ENCODE peak calls at places on chromosomes 13 and 19, in nine cellular contexts. One of them, this sample, is unnamed.

GRCh38 chr19:35090160-35090794 is 25.3 kb upstream of the FXYD3 start:
- DNase-seq in pancreas: no peak
- DNase-seq in cardiac fibroblast: peak
- DNase-seq in heart left ventricle: peak
- DNase-seq in fibroblast of pulmonary artery: peak
- DNase-seq in neural progenitor cell: peak
- DNase-seq in Peyer's patch: peak
- DNase-seq in nephron progenitor cell: peak
- DNase-seq in heart right ventricle: no peak
- DNase-seq in this sample: peak

GRCh38 chr13:91748416-91749089 is 350.1 kb downstream of the GPC5 start:
- DNase-seq in heart right ventricle: no peak
- DNase-seq in pancreas: no peak
- DNase-seq in nephron progenitor cell: no peak
- DNase-seq in Peyer's patch: no peak
- DNase-seq in cardiac fibroblast: no peak
- DNase-seq in heart left ventricle: no peak
- DNase-seq in fibroblast of pulmonary artery: no peak
- DNase-seq in neural progenitor cell: no peak
- DNase-seq in this sample: no peak

GRCh38 chr19:5080030-5080644 is 111.2 kb downstream of the KDM4B start:
- DNase-seq in pancreas: no peak
- DNase-seq in heart right ventricle: no peak
- DNase-seq in neural progenitor cell: no peak
- DNase-seq in nephron progenitor cell: no peak
- DNase-seq in Peyer's patch: no peak
- DNase-seq in fibroblast of pulmonary artery: no peak
- DNase-seq in cardiac fibroblast: no peak
- DNase-seq in heart left ventricle: no peak
- DNase-seq in this sample: no peak

GRCh38 chr13:28719227-28719562 is 425 bp upstream of the SLC46A3 start:
- DNase-seq in fibroblast of pulmonary artery: no peak
- DNase-seq in heart right ventricle: no peak
- DNase-seq in neural progenitor cell: no peak
- DNase-seq in Peyer's patch: no peak
- DNase-seq in nephron progenitor cell: no peak
- DNase-seq in cardiac fibroblast: no peak
- DNase-seq in heart left ventricle: no peak
- DNase-seq in pancreas: no peak
- DNase-seq in this sample: no peak

GRCh38 chr19:16518483-16519229 is 22.5 kb downstream of the C19orf44 start:
- DNase-seq in heart left ventricle: no peak
- DNase-seq in fibroblast of pulmonary artery: no peak
- DNase-seq in heart right ventricle: no peak
- DNase-seq in cardiac fibroblast: no peak
- DNase-seq in nephron progenitor cell: no peak
- DNase-seq in Peyer's patch: no peak
- DNase-seq in pancreas: no peak
- DNase-seq in neural progenitor cell: no peak
- DNase-seq in this sample: no peak

GRCh38 chr19:54201172-54201701 is 579 bp downstream of the RPS9 start:
- DNase-seq in heart right ventricle: no peak
- DNase-seq in pancreas: peak
- DNase-seq in fibroblast of pulmonary artery: no peak
- DNase-seq in cardiac fibroblast: no peak
- DNase-seq in Peyer's patch: no peak
- DNase-seq in neural progenitor cell: no peak
- DNase-seq in heart left ventricle: no peak
- DNase-seq in nephron progenitor cell: no peak
- DNase-seq in this sample: no peak

GRCh38 chr19:23787106-23787505 is 28.4 kb upstream of the ZNF681 start:
- DNase-seq in heart right ventricle: no peak
- DNase-seq in cardiac fibroblast: no peak
- DNase-seq in fibroblast of pulmonary artery: peak
- DNase-seq in Peyer's patch: no peak
- DNase-seq in nephron progenitor cell: no peak
- DNase-seq in heart left ventricle: no peak
- DNase-seq in pancreas: no peak
- DNase-seq in neural progenitor cell: no peak
- DNase-seq in this sample: no peak

GRCh38 chr13:25778808-25779207 is 273.0 kb downstream of the SHISA2 start:
- DNase-seq in heart right ventricle: no peak
- DNase-seq in neural progenitor cell: no peak
- DNase-seq in heart left ventricle: no peak
- DNase-seq in fibroblast of pulmonary artery: no peak
- DNase-seq in cardiac fibroblast: no peak
- DNase-seq in Peyer's patch: no peak
- DNase-seq in pancreas: no peak
- DNase-seq in nephron progenitor cell: no peak
- DNase-seq in this sample: no peak

GRCh38 chr13:110125157-110125556 is 181.8 kb downstream of the COL4A1 start:
- DNase-seq in heart right ventricle: no peak
- DNase-seq in heart left ventricle: no peak
- DNase-seq in fibroblast of pulmonary artery: no peak
- DNase-seq in pancreas: no peak
- DNase-seq in neural progenitor cell: no peak
- DNase-seq in cardiac fibroblast: no peak
- DNase-seq in Peyer's patch: no peak
- DNase-seq in nephron progenitor cell: no peak
- DNase-seq in this sample: no peak

GRCh38 chr19:30336290-30336689 is 35.9 kb upstream of the ZNF536 start:
- DNase-seq in heart left ventricle: no peak
- DNase-seq in cardiac fibroblast: no peak
- DNase-seq in Peyer's patch: no peak
- DNase-seq in nephron progenitor cell: no peak
- DNase-seq in neural progenitor cell: no peak
- DNase-seq in pancreas: no peak
- DNase-seq in heart right ventricle: no peak
- DNase-seq in fibroblast of pulmonary artery: no peak
- DNase-seq in this sample: no peak

GRCh38 chr19:30335306-30335886 is 36.8 kb upstream of the ZNF536 start:
- DNase-seq in nephron progenitor cell: no peak
- DNase-seq in heart left ventricle: no peak
- DNase-seq in fibroblast of pulmonary artery: no peak
- DNase-seq in pancreas: no peak
- DNase-seq in neural progenitor cell: no peak
- DNase-seq in cardiac fibroblast: no peak
- DNase-seq in Peyer's patch: peak
- DNase-seq in heart right ventricle: no peak
- DNase-seq in this sample: no peak

GRCh38 chr19:30332445-30333234 is 39.5 kb upstream of the ZNF536 start:
- DNase-seq in nephron progenitor cell: no peak
- DNase-seq in heart right ventricle: no peak
- DNase-seq in Peyer's patch: no peak
- DNase-seq in cardiac fibroblast: no peak
- DNase-seq in pancreas: no peak
- DNase-seq in fibroblast of pulmonary artery: no peak
- DNase-seq in heart left ventricle: no peak
- DNase-seq in neural progenitor cell: no peak
- DNase-seq in this sample: no peak

GRCh38 chr19:30333291-30334065 is 38.7 kb upstream of the ZNF536 start:
- DNase-seq in heart left ventricle: no peak
- DNase-seq in Peyer's patch: no peak
- DNase-seq in cardiac fibroblast: no peak
- DNase-seq in fibroblast of pulmonary artery: no peak
- DNase-seq in nephron progenitor cell: no peak
- DNase-seq in pancreas: no peak
- DNase-seq in neural progenitor cell: no peak
- DNase-seq in heart right ventricle: no peak
- DNase-seq in this sample: no peak

DNA sequence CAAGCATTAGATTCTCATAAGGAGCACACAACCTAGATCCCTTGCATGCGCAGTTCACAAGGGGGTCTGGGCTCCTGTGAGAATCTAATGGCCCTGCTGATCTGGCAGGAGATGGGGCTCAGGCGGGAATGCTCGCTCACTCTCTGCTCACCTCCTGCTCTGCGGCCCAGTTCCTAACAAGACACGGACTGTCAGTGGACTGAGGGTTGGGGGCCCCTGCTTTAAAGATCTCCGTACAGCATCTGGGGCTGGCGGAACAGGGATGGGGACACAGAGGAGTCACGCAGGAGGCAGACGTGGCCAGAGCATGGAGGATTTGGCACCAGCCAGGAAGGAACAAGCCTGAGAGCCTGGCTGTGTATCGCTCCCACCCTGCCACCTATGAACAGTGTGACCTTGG is 37.3 kb upstream of the ZNF536 start:
- DNase-seq in nephron progenitor cell: no peak
- DNase-seq in fibroblast of pulmonary artery: no peak
- DNase-seq in heart left ventricle: no peak
- DNase-seq in cardiac fibroblast: no peak
- DNase-seq in pancreas: no peak
- DNase-seq in heart right ventricle: no peak
- DNase-seq in neural progenitor cell: no peak
- DNase-seq in Peyer's patch: no peak
- DNase-seq in this sample: no peak
- TF ChIP-seq CTCF in nephron progenitor cell: no peak
- TF ChIP-seq CTCF in fibroblast of pulmonary artery: no peak
- TF ChIP-seq CTCF in heart left ventricle: no peak
- TF ChIP-seq CTCF in cardiac fibroblast: no peak
- TF ChIP-seq CTCF in pancreas: no peak
- TF ChIP-seq CTCF in heart right ventricle: no peak
- TF ChIP-seq CTCF in neural progenitor cell: no peak
- TF ChIP-seq CTCF in Peyer's patch: no peak
- TF ChIP-seq CTCF in this sample: no peak

DNA sequence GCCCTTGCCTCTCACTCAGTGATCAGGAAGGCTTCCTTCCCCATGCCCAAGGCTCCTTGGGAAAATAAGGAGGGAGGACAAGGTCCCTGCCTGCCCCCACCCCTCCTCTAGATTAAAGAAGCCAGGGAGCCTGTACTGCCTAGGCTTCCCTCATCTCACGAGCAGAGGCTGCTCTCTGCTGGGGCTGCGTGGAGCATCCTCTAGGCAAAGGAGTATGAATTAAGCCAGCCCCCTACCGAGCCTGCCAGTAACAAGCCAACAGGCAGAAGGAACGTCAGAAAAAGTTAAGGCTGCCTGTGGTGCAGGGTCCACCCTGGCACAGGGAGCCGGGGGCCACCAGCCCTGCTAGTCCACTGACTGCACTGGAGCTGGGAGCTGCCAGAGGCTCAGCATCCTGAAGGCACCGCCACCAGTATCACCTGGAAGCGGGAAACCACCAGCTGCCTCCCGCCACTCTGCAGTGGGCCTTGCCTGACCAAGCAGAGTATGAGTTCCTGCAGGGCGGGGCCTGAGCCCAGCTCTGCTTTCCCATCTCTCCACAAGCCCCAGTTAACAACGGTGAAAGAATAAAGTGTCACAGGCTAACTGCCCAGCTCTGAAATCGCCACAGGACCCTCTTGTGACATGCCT is 6.8 kb downstream of the NAPA start:
- DNase-seq in Peyer's patch: no peak
- DNase-seq in neural progenitor cell: peak
- DNase-seq in pancreas: peak
- DNase-seq in fibroblast of pulmonary artery: no peak
- DNase-seq in heart left ventricle: no peak
- DNase-seq in cardiac fibroblast: no peak
- DNase-seq in heart right ventricle: no peak
- DNase-seq in nephron progenitor cell: no peak
- DNase-seq in this sample: no peak
- TF ChIP-seq CTCF in Peyer's patch: no peak
- TF ChIP-seq CTCF in neural progenitor cell: peak
- TF ChIP-seq CTCF in pancreas: no peak
- TF ChIP-seq CTCF in fibroblast of pulmonary artery: no peak
- TF ChIP-seq CTCF in heart left ventricle: no peak
- TF ChIP-seq CTCF in cardiac fibroblast: no peak
- TF ChIP-seq CTCF in heart right ventricle: peak
- TF ChIP-seq CTCF in nephron progenitor cell: no peak
- TF ChIP-seq CTCF in this sample: no peak

DNA sequence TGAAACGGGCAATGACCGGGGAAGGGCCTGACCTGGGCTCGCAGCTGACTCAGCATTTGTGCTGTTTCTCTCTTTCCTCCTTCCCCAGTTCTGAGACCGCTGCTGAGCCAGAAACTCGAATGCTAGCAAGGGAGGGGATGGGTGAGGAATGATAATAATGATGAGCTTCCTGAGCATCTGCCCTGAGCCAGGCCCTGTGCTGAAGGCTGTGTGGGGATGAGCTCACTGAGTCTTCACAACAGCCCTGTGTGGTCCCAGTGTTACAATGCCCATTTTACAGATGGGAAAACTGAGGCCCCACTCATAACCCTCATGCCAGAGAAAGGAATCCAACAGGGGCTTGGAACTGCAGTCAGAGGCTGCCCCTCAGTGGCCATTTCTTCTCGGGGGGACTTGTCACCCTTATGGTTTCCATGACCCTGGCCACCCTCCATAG is 8.1 kb downstream of the SULT2B1 start:
- DNase-seq in neural progenitor cell: peak
- DNase-seq in Peyer's patch: no peak
- DNase-seq in heart right ventricle: no peak
- DNase-seq in heart left ventricle: no peak
- DNase-seq in fibroblast of pulmonary artery: no peak
- DNase-seq in nephron progenitor cell: no peak
- DNase-seq in pancreas: no peak
- DNase-seq in cardiac fibroblast: no peak
- DNase-seq in this sample: no peak
- TF ChIP-seq CTCF in neural progenitor cell: peak
- TF ChIP-seq CTCF in Peyer's patch: no peak
- TF ChIP-seq CTCF in heart right ventricle: no peak
- TF ChIP-seq CTCF in heart left ventricle: no peak
- TF ChIP-seq CTCF in fibroblast of pulmonary artery: no peak
- TF ChIP-seq CTCF in nephron progenitor cell: no peak
- TF ChIP-seq CTCF in pancreas: no peak
- TF ChIP-seq CTCF in cardiac fibroblast: no peak
- TF ChIP-seq CTCF in this sample: no peak

DNA sequence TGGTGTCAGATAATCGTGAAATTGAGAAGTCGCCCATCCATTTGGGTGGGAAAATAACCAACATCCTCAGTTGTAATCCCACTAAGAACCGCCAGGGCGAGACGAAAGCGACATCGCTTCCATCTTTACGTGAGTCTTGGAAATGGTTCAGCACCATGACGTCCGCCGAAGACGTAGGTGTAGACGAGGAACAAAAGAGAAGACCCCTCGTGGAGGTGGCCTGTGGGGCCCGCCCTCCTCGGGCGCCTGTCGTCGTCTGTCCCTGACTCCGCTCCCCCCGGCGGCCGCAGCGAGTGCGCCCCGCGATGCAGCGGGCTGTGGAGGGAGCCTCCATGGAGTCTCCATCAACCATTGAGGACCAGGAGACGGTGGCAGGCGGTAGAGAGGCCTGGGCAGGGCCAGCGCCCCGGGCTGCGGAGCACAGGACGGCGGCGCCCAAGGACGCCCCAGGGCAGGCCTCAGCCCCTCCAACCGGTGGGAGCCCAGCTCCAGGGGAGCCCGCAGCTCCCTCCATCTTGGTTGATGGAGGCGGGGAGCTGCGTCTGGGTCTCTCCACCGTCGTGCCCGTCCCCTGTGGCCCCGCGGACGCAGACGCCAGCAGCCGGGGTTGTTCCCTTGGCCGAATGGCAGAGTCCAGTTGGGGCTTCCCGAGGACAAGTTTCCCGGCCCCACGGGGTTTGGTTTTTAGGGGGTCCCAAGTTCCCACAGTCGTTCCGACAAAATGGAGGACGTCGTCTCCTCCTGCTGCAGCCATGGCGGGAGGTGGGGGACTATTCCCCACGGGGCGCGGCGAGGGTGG is 1.0 kb upstream of the ZMYM2 start:
- DNase-seq in nephron progenitor cell: peak
- DNase-seq in heart left ventricle: peak
- DNase-seq in cardiac fibroblast: peak
- DNase-seq in Peyer's patch: peak
- DNase-seq in pancreas: peak
- DNase-seq in heart right ventricle: peak
- DNase-seq in neural progenitor cell: peak
- DNase-seq in fibroblast of pulmonary artery: peak
- DNase-seq in this sample: peak
- TF ChIP-seq CTCF in nephron progenitor cell: peak
- TF ChIP-seq CTCF in heart left ventricle: peak
- TF ChIP-seq CTCF in cardiac fibroblast: peak
- TF ChIP-seq CTCF in Peyer's patch: peak
- TF ChIP-seq CTCF in pancreas: peak
- TF ChIP-seq CTCF in heart right ventricle: peak
- TF ChIP-seq CTCF in neural progenitor cell: peak
- TF ChIP-seq CTCF in fibroblast of pulmonary artery: peak
- TF ChIP-seq CTCF in this sample: peak

This sample was measured in Calu3.